ENCODE peak calls at places on chromosomes 1 and 21, in seven cellular contexts. One of them, this sample, is unnamed.

GRCh38 chr1:153770812-153771211 is 4.4 kb upstream of the SLC27A3 start:
- DNase-seq in H1: no peak
- DNase-seq in GM12878: no peak
- DNase-seq in HepG2: no peak
- DNase-seq in SK-N-SH: no peak
- DNase-seq in K562: no peak
- DNase-seq in HCT116: no peak
- DNase-seq in this sample: no peak

GRCh38 chr1:166865931-166866330 is 10.1 kb downstream of the TADA1 start:
- DNase-seq in SK-N-SH: peak
- DNase-seq in K562: no peak
- DNase-seq in HCT116: no peak
- DNase-seq in GM12878: no peak
- DNase-seq in HepG2: no peak
- DNase-seq in H1: no peak
- DNase-seq in this sample: no peak

GRCh38 chr1:229438021-229438420 is 4.1 kb upstream of the ACTA1 start:
- DNase-seq in SK-N-SH: no peak
- DNase-seq in GM12878: no peak
- DNase-seq in H1: no peak
- DNase-seq in HepG2: no peak
- DNase-seq in K562: no peak
- DNase-seq in HCT116: no peak
- DNase-seq in this sample: no peak

GRCh38 chr1:218292515-218292914 is 7.4 kb downstream of the RRP15 start:
- DNase-seq in GM12878: no peak
- DNase-seq in SK-N-SH: no peak
- DNase-seq in H1: no peak
- DNase-seq in K562: no peak
- DNase-seq in HCT116: no peak
- DNase-seq in HepG2: no peak
- DNase-seq in this sample: no peak

GRCh38 chr1:7669559-7670208 is 101.4 kb upstream of the VAMP3 start:
- DNase-seq in HepG2: peak
- DNase-seq in GM12878: no peak
- DNase-seq in HCT116: peak
- DNase-seq in K562: peak
- DNase-seq in H1: peak
- DNase-seq in SK-N-SH: peak
- DNase-seq in this sample: peak

GRCh38 chr1:220487297-220487820 is 40.6 kb upstream of the MARK1 start:
- DNase-seq in H1: no peak
- DNase-seq in HepG2: no peak
- DNase-seq in GM12878: no peak
- DNase-seq in K562: peak
- DNase-seq in HCT116: peak
- DNase-seq in SK-N-SH: no peak
- DNase-seq in this sample: peak

GRCh38 chr1:203306089-203306969 is 1.0 kb downstream of the BTG2 start:
- DNase-seq in HepG2: peak
- DNase-seq in K562: peak
- DNase-seq in H1: no peak
- DNase-seq in GM12878: no peak
- DNase-seq in SK-N-SH: peak
- DNase-seq in HCT116: peak
- DNase-seq in this sample: peak

GRCh38 chr1:43446388-43446740 is 7.4 kb downstream of the HYI start:
- DNase-seq in HepG2: no peak
- DNase-seq in GM12878: no peak
- DNase-seq in H1: no peak
- DNase-seq in HCT116: no peak
- DNase-seq in K562: no peak
- DNase-seq in SK-N-SH: no peak
- DNase-seq in this sample: no peak

GRCh38 chr1:72366473-72366872 is 84.1 kb upstream of the NEGR1 start:
- DNase-seq in HCT116: no peak
- DNase-seq in GM12878: no peak
- DNase-seq in H1: no peak
- DNase-seq in K562: no peak
- DNase-seq in HepG2: peak
- DNase-seq in SK-N-SH: no peak
- DNase-seq in this sample: peak

GRCh38 chr1:156673387-156674121 is 3.7 kb downstream of the NES start:
- DNase-seq in K562: peak
- DNase-seq in HepG2: peak
- DNase-seq in GM12878: no peak
- DNase-seq in SK-N-SH: no peak
- DNase-seq in H1: peak
- DNase-seq in HCT116: no peak
- DNase-seq in this sample: no peak

GRCh38 chr1:38745476-38746410 is 113.8 kb downstream of the RRAGC start:
- DNase-seq in GM12878: no peak
- DNase-seq in HepG2: no peak
- DNase-seq in K562: peak
- DNase-seq in SK-N-SH: no peak
- DNase-seq in H1: no peak
- DNase-seq in HCT116: no peak
- DNase-seq in this sample: no peak

GRCh38 chr21:38140192-38140905 is 116.4 kb upstream of the KCNJ15 start:
- DNase-seq in HCT116: no peak
- DNase-seq in SK-N-SH: peak
- DNase-seq in GM12878: no peak
- DNase-seq in HepG2: no peak
- DNase-seq in H1: no peak
- DNase-seq in K562: no peak
- DNase-seq in this sample: no peak

GRCh38 chr1:78184460-78185072 is 138.8 kb downstream of the GIPC2 start:
- DNase-seq in K562: no peak
- DNase-seq in GM12878: no peak
- DNase-seq in HepG2: no peak
- DNase-seq in HCT116: no peak
- DNase-seq in H1: no peak
- DNase-seq in SK-N-SH: no peak
- DNase-seq in this sample: no peak

GRCh38 chr1:170471310-170471839 is 60.6 kb upstream of the GORAB start:
- DNase-seq in HepG2: no peak
- DNase-seq in H1: no peak
- DNase-seq in HCT116: no peak
- DNase-seq in K562: no peak
- DNase-seq in SK-N-SH: no peak
- DNase-seq in GM12878: no peak
- DNase-seq in this sample: no peak

GRCh38 chr1:201122321-201123017 is 4.5 kb downstream of the ASCL5 start:
- DNase-seq in GM12878: no peak
- DNase-seq in H1: no peak
- DNase-seq in HCT116: no peak
- DNase-seq in SK-N-SH: no peak
- DNase-seq in HepG2: no peak
- DNase-seq in K562: no peak
- DNase-seq in this sample: no peak

GRCh38 chr1:59146056-59146455 is 150.8 kb upstream of the FGGY start:
- DNase-seq in H1: no peak
- DNase-seq in GM12878: no peak
- DNase-seq in K562: no peak
- DNase-seq in HCT116: no peak
- DNase-seq in SK-N-SH: no peak
- DNase-seq in HepG2: no peak
- DNase-seq in this sample: no peak

GRCh38 chr1:208161656-208162375 is 82.4 kb downstream of the PLXNA2 start:
- DNase-seq in HCT116: no peak
- DNase-seq in K562: peak
- DNase-seq in GM12878: no peak
- DNase-seq in HepG2: no peak
- DNase-seq in H1: no peak
- DNase-seq in SK-N-SH: peak
- DNase-seq in this sample: no peak

GRCh38 chr1:9201421-9202239 is 32.9 kb upstream of the H6PD start:
- DNase-seq in SK-N-SH: peak
- DNase-seq in K562: no peak
- DNase-seq in HCT116: no peak
- DNase-seq in H1: no peak
- DNase-seq in HepG2: no peak
- DNase-seq in GM12878: no peak
- DNase-seq in this sample: no peak

GRCh38 chr1:51445346-51446090 is 73.5 kb downstream of the EPS15 start:
- DNase-seq in HCT116: no peak
- DNase-seq in GM12878: no peak
- DNase-seq in H1: no peak
- DNase-seq in K562: no peak
- DNase-seq in SK-N-SH: no peak
- DNase-seq in HepG2: no peak
- DNase-seq in this sample: no peak

GRCh38 chr1:51443555-51443954 is 75.5 kb downstream of the EPS15 start:
- DNase-seq in H1: no peak
- DNase-seq in GM12878: no peak
- DNase-seq in K562: no peak
- DNase-seq in SK-N-SH: no peak
- DNase-seq in HCT116: no peak
- DNase-seq in HepG2: no peak
- DNase-seq in this sample: no peak

GRCh38 chr1:51444096-51444495 is 75.0 kb downstream of the EPS15 start:
- DNase-seq in GM12878: no peak
- DNase-seq in HCT116: no peak
- DNase-seq in HepG2: no peak
- DNase-seq in SK-N-SH: no peak
- DNase-seq in H1: no peak
- DNase-seq in K562: no peak
- DNase-seq in this sample: no peak

GRCh38 chr1:51442616-51443015 is 76.5 kb downstream of the EPS15 start:
- DNase-seq in HCT116: no peak
- DNase-seq in H1: no peak
- DNase-seq in K562: no peak
- DNase-seq in SK-N-SH: no peak
- DNase-seq in GM12878: no peak
- DNase-seq in HepG2: no peak
- DNase-seq in this sample: no peak

DNA sequence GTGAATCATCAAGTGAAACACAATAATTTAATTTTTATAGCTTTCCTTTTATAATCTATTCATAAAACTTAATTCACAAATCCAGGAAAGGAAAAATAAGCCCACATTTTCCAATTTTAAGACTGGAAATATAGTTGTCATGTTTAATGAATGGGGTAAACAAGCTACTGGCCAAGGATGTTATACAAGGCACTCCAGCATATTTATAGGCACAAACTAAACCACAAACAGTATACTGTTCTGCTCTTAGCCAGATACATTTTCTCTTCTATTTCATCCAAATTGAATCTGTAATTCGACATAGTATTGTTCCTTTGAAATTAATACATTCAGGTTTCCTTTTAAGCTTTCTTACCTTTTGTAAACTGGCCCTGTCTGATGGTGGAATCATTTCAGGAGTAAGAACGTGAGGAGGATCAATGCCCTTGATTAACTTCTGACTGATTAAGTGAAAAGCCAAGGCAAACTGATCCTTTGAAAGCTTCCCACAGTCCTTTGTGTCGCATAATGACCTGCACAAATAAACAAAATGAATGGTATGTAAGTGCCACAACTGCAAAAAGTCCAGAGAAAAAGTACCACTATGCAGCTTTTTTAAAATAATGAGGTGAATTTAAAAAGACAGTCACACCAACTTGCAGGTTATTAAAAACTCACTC is 74.4 kb downstream of the EPS15 start:
- DNase-seq in K562: no peak
- DNase-seq in HepG2: no peak
- DNase-seq in GM12878: no peak
- DNase-seq in H1: no peak
- DNase-seq in SK-N-SH: no peak
- DNase-seq in HCT116: no peak
- DNase-seq in this sample: no peak
- TF ChIP-seq JUND in K562: no peak
- TF ChIP-seq JUND in HepG2: no peak
- TF ChIP-seq JUND in GM12878: no peak
- TF ChIP-seq JUND in H1: no peak
- TF ChIP-seq JUND in SK-N-SH: no peak
- TF ChIP-seq JUND in HCT116: no peak
- TF ChIP-seq JUND in this sample: no peak

DNA sequence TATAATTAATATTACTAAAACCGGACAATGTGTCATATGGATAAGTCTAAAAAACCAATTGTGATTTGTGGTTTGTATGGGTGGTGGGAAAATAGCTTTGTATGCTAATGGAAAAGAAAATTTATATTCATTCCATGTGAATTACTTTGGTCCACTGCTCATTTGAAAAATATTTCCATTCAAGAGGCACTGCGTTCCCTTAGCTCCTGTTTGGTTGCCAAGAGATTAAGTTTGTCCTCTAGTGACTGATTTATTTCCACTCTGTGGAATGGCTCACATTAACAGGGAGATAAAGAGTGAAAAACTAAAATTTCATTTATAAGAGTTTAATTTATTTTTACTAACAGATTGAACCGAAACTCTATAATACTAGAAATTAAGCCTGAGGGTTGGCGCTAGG is 744.1 kb upstream of the CHRM3 start:
- DNase-seq in H1: no peak
- DNase-seq in HCT116: no peak
- DNase-seq in HepG2: no peak
- DNase-seq in GM12878: no peak
- DNase-seq in SK-N-SH: no peak
- DNase-seq in K562: no peak
- DNase-seq in this sample: no peak
- TF ChIP-seq JUND in H1: no peak
- TF ChIP-seq JUND in HCT116: no peak
- TF ChIP-seq JUND in HepG2: no peak
- TF ChIP-seq JUND in GM12878: no peak
- TF ChIP-seq JUND in SK-N-SH: no peak
- TF ChIP-seq JUND in K562: no peak
- TF ChIP-seq JUND in this sample: no peak

DNA sequence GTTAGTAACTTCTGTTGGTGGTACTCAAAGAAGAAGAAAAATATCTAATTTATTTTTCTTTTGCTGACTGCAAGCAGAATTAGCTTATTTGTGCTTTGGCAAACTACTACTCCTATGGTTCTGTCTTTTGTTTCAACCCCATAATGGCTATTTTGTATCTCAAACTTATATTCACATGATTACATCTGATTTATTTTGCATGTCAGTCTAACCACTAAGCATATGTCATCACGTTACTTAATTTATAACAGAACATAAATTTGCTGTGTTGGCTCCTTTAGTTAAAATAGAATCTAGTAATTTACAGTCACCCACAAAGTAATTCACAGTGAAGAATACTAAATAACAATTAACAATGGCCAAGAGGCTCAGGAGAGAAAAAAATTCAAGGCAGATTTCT is 39.1 kb upstream of the CNN3 start:
- DNase-seq in HCT116: no peak
- DNase-seq in H1: no peak
- DNase-seq in HepG2: no peak
- DNase-seq in SK-N-SH: no peak
- DNase-seq in GM12878: no peak
- DNase-seq in K562: no peak
- DNase-seq in this sample: no peak
- TF ChIP-seq JUND in HCT116: no peak
- TF ChIP-seq JUND in H1: no peak
- TF ChIP-seq JUND in HepG2: no peak
- TF ChIP-seq JUND in SK-N-SH: no peak
- TF ChIP-seq JUND in GM12878: no peak
- TF ChIP-seq JUND in K562: no peak
- TF ChIP-seq JUND in this sample: no peak

DNA sequence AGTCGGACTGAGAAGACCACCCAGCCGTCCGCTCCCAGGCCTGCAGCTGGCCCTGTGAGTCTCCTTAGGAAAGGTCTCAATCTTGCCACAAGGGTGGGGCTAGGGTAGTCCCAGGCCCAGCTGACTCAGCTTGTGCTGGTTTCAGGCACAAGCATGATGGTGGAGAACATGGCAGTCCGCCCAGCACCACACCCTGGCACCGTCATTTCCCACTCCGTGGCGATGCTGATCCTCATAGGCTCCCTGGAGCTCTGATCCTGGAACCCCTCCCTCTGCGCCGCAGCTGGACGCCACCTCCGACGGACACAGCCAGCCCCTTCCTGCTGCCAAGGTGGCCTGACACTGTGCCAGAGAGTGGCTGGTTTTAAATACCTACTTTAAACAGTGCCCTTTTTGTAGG is 10.7 kb downstream of the TMEM81 start:
- DNase-seq in HCT116: no peak
- DNase-seq in HepG2: no peak
- DNase-seq in GM12878: no peak
- DNase-seq in H1: no peak
- DNase-seq in SK-N-SH: no peak
- DNase-seq in K562: no peak
- DNase-seq in this sample: no peak
- TF ChIP-seq JUND in HCT116: no peak
- TF ChIP-seq JUND in HepG2: no peak
- TF ChIP-seq JUND in GM12878: no peak
- TF ChIP-seq JUND in H1: no peak
- TF ChIP-seq JUND in SK-N-SH: no peak
- TF ChIP-seq JUND in K562: no peak
- TF ChIP-seq JUND in this sample: no peak